ENCODE peak calls at places on chromosomes 3 and 15, in five cellular contexts. I is DND-41, P is breast epithelium, S is PC-3, U is cardiac fibroblast. W is an unnamed sample.

GRCh38 chr3:97138914-97139541 is 324.6 kb downstream of the EPHA6 start:
- DNase-seq in I (no peak), P (no peak), S (peak; percentile 20), U (no peak), W (peak; percentile 14)

GRCh38 chr3:38687306-38687705 is 37.8 kb upstream of the SCN5A start:
- DNase-seq in I (no peak), P (no peak), S (no peak), U (no peak), W (no peak)

GRCh38 chr15:67025719-67026118 is 39.7 kb upstream of the SMAD3 start:
- DNase-seq in I (no peak), P (no peak), S (peak; percentile 70), U (peak; percentile 94), W (no peak)

GRCh38 chr3:184186184-184186901 is at the start of gene ABCF3:
- DNase-seq in I (no peak), P (no peak), S (peak; percentile 28), U (peak; percentile 70), W (no peak)

GRCh38 chr15:80695099-80695910 is at the start of gene ABHD17C:
- DNase-seq in I (peak; percentile 36), P (peak; percentile 61), S (peak; percentile 64), U (peak; percentile 70), W (no peak)

GRCh38 chr15:90994059-90994416 is 297 bp downstream of the PRC1 start:
- DNase-seq in I (no peak), P (no peak), S (no peak), U (no peak), W (no peak)

GRCh38 chr15:57440167-57440566 is 63.9 kb downstream of the CGNL1 start:
- DNase-seq in I (no peak), P (no peak), S (no peak), U (no peak), W (no peak)

GRCh38 chr15:69061414-69061842 is 46.9 kb downstream of the NOX5 start:
- DNase-seq in I (no peak), P (no peak), S (peak; percentile 72), U (no peak), W (no peak)

GRCh38 chr3:95715137-95715536 is 1099.3 kb upstream of the EPHA6 start:
- DNase-seq in I (no peak), P (no peak), S (no peak), U (no peak), W (no peak)

GRCh38 chr3:39753361-39753760 is 56.0 kb upstream of the MYRIP start:
- DNase-seq in I (no peak), P (no peak), S (no peak), U (no peak), W (no peak)

GRCh38 chr3:39752751-39753150 is 56.7 kb upstream of the MYRIP start:
- DNase-seq in I (no peak), P (no peak), S (no peak), U (peak; percentile 22), W (no peak)

GRCh38 chr3:39757312-39757711 is 52.1 kb upstream of the MYRIP start:
- DNase-seq in I (no peak), P (no peak), S (no peak), U (peak; percentile 27), W (no peak)

GRCh38 chr3:39754549-39754948 is 54.9 kb upstream of the MYRIP start:
- DNase-seq in I (no peak), P (no peak), S (no peak), U (no peak), W (no peak)

DNA sequence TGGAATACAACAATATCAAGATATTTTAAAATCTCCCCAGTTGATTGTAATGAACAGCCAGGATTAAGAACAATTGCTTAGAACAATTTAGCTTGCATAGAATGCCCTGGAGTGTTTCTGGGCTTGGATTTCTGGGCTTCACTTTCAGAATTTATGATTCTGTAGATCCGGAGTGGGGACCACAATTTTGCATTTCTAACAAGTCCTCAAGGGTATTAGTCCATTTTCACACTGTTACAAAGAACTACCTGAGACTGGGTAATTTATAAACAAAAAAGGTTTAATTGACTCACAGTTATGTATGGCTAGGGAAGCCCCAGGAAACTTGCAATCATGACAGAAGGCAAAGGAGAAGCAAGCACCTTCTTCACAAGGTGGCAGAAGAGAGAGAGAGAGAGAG is 54.3 kb upstream of the MYRIP start:
- DNase-seq in I (no peak), P (no peak), S (no peak), U (no peak), W (no peak)
- H3K4me3 ChIP-seq in I (no peak overlapping the region), P (no peak overlapping the region), S (no peak overlapping the region), U (no peak overlapping the region), W (no peak overlapping the region)

GRCh38 chr15:76787273-76787672 is 117.9 kb downstream of the SCAPER start:
- DNase-seq in I (no peak), P (no peak), S (no peak), U (no peak), W (no peak)

GRCh38 chr15:76795217-76795616 is 109.9 kb downstream of the SCAPER start:
- DNase-seq in I (no peak), P (no peak), S (no peak), U (no peak), W (no peak)

DNA sequence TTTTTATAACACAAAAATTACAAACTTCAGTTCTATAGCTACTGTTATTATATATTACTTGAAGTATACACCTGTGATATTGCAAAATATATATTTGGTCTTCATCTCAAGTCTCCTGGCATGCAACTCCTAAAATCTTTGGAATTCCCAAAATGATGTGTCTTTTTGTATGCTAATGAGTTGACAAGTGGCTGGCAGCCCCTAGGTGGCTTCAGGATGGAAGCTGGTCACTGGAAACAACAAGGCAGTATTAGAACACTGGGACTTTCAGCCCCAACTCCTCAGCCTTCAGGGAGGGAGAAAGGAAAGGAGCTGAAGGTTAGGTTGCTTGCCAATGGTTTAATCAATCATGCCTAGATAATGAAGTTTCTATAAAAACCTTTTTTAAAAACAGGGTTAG is 112.0 kb downstream of the SCAPER start:
- DNase-seq in I (no peak), P (no peak), S (no peak), U (no peak), W (no peak)
- H3K4me3 ChIP-seq in I (no peak overlapping the region), P (no peak overlapping the region), S (no peak overlapping the region), U (no peak overlapping the region), W (no peak overlapping the region)

GRCh38 chr3:64266065-64266874 is 41.0 kb upstream of the PRICKLE2 start:
- DNase-seq in I (no peak), P (no peak), S (peak; percentile 56), U (peak; percentile 91), W (no peak)
- H3K4me3 ChIP-seq in I (no peak overlapping the region), P (peak overlapping the region; percentile 75), S (peak overlapping the region; percentile 32), U (peak overlapping the region; percentile 77), W (no peak overlapping the region)

GRCh38 chr3:48596157-48596556 is 1.0 kb upstream of the COL7A1 start:
- DNase-seq in I (no peak), P (no peak), S (no peak), U (no peak), W (no peak)

GRCh38 chr3:48594431-48595049 is 589 bp downstream of the COL7A1 start:
- DNase-seq in I (no peak), P (no peak), S (no peak), U (no peak), W (no peak)

GRCh38 chr3:48595075-48595525 is at the start of gene COL7A1:
- DNase-seq in I (no peak), P (no peak), S (no peak), U (no peak), W (no peak)

GRCh38 chr3:48596676-48597407 is 1.7 kb upstream of the COL7A1 start:
- DNase-seq in I (no peak), P (no peak), S (no peak), U (no peak), W (no peak)

GRCh38 chr3:48595526-48596121 is 495 bp upstream of the COL7A1 start:
- DNase-seq in I (no peak), P (peak; percentile 63), S (peak; percentile 95), U (peak; percentile 59), W (no peak)
- H3K4me3 ChIP-seq in I (no peak overlapping the region), P (peak overlapping the region; percentile 56), S (no peak overlapping the region), U (no peak overlapping the region), W (no peak overlapping the region)

GRCh38 chr3:60399861-60400845 is 851.1 kb downstream of the FHIT start:
- DNase-seq in I (no peak), P (no peak), S (peak; percentile 10), U (no peak), W (no peak)

GRCh38 chr3:60402951-60403350 is 848.3 kb downstream of the FHIT start:
- DNase-seq in I (no peak), P (no peak), S (no peak), U (no peak), W (no peak)

GRCh38 chr3:60399295-60399694 is 852.0 kb downstream of the FHIT start:
- DNase-seq in I (no peak), P (no peak), S (peak; percentile 19), U (no peak), W (no peak)

GRCh38 chr3:60403866-60404265 is 847.4 kb downstream of the FHIT start:
- DNase-seq in I (no peak), P (no peak), S (no peak), U (no peak), W (no peak)
- H3K4me3 ChIP-seq in I (no peak overlapping the region), P (no peak overlapping the region), S (no peak overlapping the region), U (no peak overlapping the region), W (no peak overlapping the region)

GRCh38 chr3:189635385-189635784 is 4.2 kb downstream of the TP63 start:
- DNase-seq in I (no peak), P (no peak), S (no peak), U (no peak), W (no peak)
- H3K4me3 ChIP-seq in I (no peak overlapping the region), P (no peak overlapping the region), S (no peak overlapping the region), U (no peak overlapping the region), W (no peak overlapping the region)

W was measured in Jurkat, Clone E6-1.